ENCODE peak calls at places on chromosomes 3 and 15, in eight cellular contexts. S is left ventricle myocardium inferior; P is ovary; L is neural progenitor cell; B is cardiac muscle cell; E is mesenchymal stem cell; I is upper lobe of right lung; Y is CD4-positive, CD25-positive, alpha-beta regulatory T cell. R is an unnamed sample.

GRCh38 chr3:18062289-18063025 is 320.0 kb upstream of the TBC1D5 start:
- DNase-seq in P (no peak), S (no peak), I (no peak), E (no peak), L (no peak), B (no peak), Y (no peak), R (no peak)

GRCh38 chr15:92810418-92811138 is 89.5 kb upstream of the CHD2 start:
- DNase-seq in S (peak; percentile 83), I (peak; percentile 89), Y (peak; percentile 60), B (peak; percentile 56), E (peak; percentile 58), P (peak; percentile 69), L (peak; percentile 77), R (no peak)

GRCh38 chr3:49930922-49931321 is 1.3 kb upstream of the MON1A start:
- DNase-seq in L (peak; percentile 87), P (no peak), E (no peak), S (no peak), B (peak; percentile 81), Y (no peak), I (no peak), R (no peak)

GRCh38 chr3:31636063-31636462 is 103.3 kb downstream of the STT3B start:
- DNase-seq in S (no peak), P (no peak), L (no peak), Y (no peak), I (no peak), B (no peak), E (no peak), R (no peak)

GRCh38 chr3:101091489-101091888 is 98.3 kb upstream of the ABI3BP start:
- DNase-seq in P (no peak), S (no peak), Y (no peak), I (no peak), B (no peak), L (no peak), E (no peak), R (no peak)

GRCh38 chr15:29140475-29141172 is 129.0 kb downstream of the NSMCE3 start:
- DNase-seq in P (no peak), B (no peak), S (no peak), Y (no peak), L (no peak), E (no peak), I (no peak), R (no peak)

GRCh38 chr3:133995264-133995663 is 34.5 kb downstream of the SLCO2A1 start:
- DNase-seq in B (no peak), P (no peak), Y (no peak), I (no peak), L (no peak), S (no peak), E (no peak), R (no peak)

GRCh38 chr15:55999635-56000034 is 6.2 kb upstream of the NEDD4 start:
- DNase-seq in S (no peak), L (no peak), P (no peak), Y (no peak), E (no peak), I (no peak), B (no peak), R (no peak)

GRCh38 chr3:64975138-64975537 is 287.3 kb upstream of the ADAMTS9 start:
- DNase-seq in P (no peak), I (no peak), S (peak; percentile 58), L (no peak), Y (no peak), B (no peak), E (no peak), R (no peak)

GRCh38 chr3:87448559-87448958 is 172.2 kb upstream of the POU1F1 start:
- DNase-seq in S (no peak), I (no peak), L (no peak), E (no peak), B (no peak), Y (no peak), P (no peak), R (no peak)

GRCh38 chr3:67200618-67201017 is 202.5 kb downstream of the KBTBD8 start:
- DNase-seq in Y (no peak), E (no peak), B (no peak), L (no peak), P (no peak), I (no peak), S (no peak), R (no peak)

GRCh38 chr3:63908081-63908736 is 4.0 kb downstream of the SCAANT1 start:
- DNase-seq in S (no peak), Y (no peak), P (no peak), B (peak; percentile 53), I (no peak), L (peak; percentile 16), E (peak; percentile 65), R (no peak)

GRCh38 chr15:87564666-87565065 is 691.9 kb downstream of the NTRK3 start:
- DNase-seq in Y (no peak), I (no peak), S (no peak), L (peak; percentile 17), B (no peak), E (no peak), P (no peak), R (no peak)

GRCh38 chr3:132721479-132722164 is 587 bp downstream of the NPHP3 start:
- DNase-seq in P (no peak), Y (peak; percentile 65), B (peak; percentile 85), S (peak; percentile 70), I (peak; percentile 88), E (peak; percentile 81), L (peak; percentile 88), R (peak; percentile 54)

GRCh38 chr3:60594025-60594424 is 657.2 kb downstream of the FHIT start:
- DNase-seq in I (peak; percentile 76), B (peak; percentile 31), L (no peak), S (peak; percentile 68), Y (no peak), P (peak; percentile 48), E (peak; percentile 55), R (no peak)

GRCh38 chr15:51622269-51623180 is at the start of gene DMXL2:
- DNase-seq in S (peak; percentile 85), L (peak; percentile 95), P (peak; percentile 80), B (peak; percentile 94), Y (peak; percentile 67), E (peak; percentile 93), I (peak; percentile 95), R (peak; percentile 73)

GRCh38 chr15:51619331-51620033 is 3.1 kb downstream of the DMXL2 start:
- DNase-seq in S (no peak), I (peak; percentile 67), L (no peak), Y (no peak), B (no peak), E (peak; percentile 60), P (no peak), R (no peak)

GRCh38 chr15:51621917-51622268 is 678 bp downstream of the DMXL2 start:
- DNase-seq in P (peak; percentile 25), S (peak; percentile 32), B (peak; percentile 62), L (peak; percentile 67), I (no peak), Y (peak; percentile 31), E (peak; percentile 82), R (peak; percentile 61)

GRCh38 chr15:51621155-51621554 is 1.4 kb downstream of the DMXL2 start:
- DNase-seq in I (no peak), P (no peak), B (no peak), S (no peak), L (no peak), Y (no peak), E (no peak), R (no peak)

DNA sequence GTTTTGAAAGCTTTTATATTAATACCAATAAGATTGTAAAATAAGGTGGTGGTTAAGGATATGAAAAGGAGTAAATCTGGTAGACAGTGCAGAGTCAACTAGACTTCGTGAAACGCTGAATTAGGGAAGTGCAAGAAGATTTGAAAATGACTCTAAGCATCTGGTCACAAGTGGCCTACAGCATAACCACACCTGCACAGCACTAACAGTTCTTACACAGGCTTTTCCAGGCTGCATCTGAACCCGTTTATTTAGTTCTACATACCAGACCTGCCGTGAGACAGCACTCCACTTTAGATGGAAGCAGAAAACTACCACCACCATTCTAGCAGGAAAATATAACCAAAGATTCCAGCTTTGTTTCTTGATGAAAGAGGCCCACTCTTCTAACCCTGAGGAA is 1.9 kb downstream of the DMXL2 start:
- DNase-seq in Y (no peak), L (no peak), S (no peak), I (no peak), P (no peak), E (no peak), B (no peak), R (no peak)
- H3K4me3 ChIP-seq in Y (no peak overlapping the region), L (peak overlapping the region; percentile 96), S (peak overlapping the region; percentile 88), I (peak overlapping the region; percentile 85), P (no peak overlapping the region), E (no peak overlapping the region), B (peak overlapping the region; percentile 66), R (peak overlapping the region; percentile 86)

DNA sequence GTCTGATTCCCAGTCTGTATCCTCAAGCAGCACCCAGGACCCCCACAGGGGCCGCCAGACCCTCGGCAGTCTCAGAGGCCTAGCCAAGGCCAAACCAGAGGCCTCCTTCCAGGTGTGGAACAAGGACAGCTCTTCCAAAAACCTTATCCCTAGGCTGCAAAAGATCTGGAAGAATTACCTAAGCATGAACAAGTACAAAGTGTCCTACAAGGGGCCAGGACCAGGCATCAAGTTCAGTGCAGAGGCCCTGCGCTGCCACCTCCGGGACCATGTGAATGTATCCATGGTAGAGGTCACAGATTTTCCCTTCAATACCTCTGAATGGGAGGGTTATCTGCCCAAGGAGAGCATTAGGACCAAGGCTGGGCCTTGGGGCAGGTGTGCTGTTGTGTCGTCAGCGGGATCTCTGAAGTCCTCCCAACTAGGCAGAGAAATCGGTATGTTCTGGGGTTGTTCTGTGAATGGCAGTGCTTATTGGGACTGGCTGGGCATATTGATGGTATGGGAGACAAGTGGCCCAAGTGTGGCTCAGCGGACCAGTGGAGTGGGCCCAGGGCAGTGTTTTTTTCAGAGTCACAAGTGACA is 96.3 kb downstream of the RPL39L start:
- DNase-seq in B (no peak), P (no peak), S (no peak), E (no peak), L (no peak), Y (no peak), I (no peak), R (no peak)
- H3K27ac ChIP-seq in B (peak overlapping the region; percentile 11), P (no peak overlapping the region), S (no peak overlapping the region), E (no peak overlapping the region), L (no peak overlapping the region), Y (peak overlapping the region; percentile 87), I (no peak overlapping the region), R (peak overlapping the region; percentile 28)

DNA sequence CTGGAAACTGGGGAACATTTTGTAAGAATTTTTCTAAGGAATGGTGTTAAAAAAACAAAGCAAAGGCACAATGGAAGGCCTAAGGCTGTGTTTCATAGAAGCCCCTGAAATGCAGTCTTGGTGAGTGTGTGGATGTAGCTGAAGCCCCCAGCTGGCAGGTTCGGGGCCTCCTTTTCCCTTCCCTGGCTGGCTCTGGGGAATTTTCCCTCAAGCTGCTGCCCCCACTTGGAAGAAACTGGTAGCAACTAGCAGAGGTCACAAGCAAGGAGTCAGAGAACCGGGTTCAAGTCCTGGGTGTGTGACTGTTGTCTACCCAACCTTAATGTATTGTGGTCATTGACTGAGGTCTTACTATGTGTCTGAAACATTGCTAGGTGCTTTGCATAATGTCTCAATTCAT is 85.3 kb upstream of the MYZAP start:
- DNase-seq in B (peak; percentile 49), E (no peak), Y (no peak), L (peak; percentile 50), S (no peak), I (no peak), P (no peak), R (no peak)
- H3K4me3 ChIP-seq in B (no peak overlapping the region), E (no peak overlapping the region), Y (no peak overlapping the region), L (no peak overlapping the region), S (no peak overlapping the region), I (no peak overlapping the region), P (no peak overlapping the region), R (no peak overlapping the region)

DNA sequence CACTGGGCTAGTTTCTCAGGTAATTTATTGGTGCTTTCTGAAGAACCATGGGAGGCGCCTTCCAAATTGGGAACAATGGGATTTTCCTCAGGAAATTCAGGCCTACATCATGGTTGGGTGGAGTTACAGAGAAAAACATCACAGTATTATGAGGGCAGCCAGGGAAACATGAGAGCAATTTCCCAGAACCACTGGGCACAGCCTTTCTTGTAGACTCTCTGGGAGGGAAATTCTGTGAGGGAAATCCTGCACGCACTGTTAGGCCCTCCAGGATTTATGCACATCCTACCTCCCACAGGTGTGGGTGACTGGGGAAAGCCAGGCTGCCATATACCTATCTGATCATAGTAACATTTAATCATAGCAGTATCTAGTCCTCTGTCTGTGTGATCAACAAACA is 13.2 kb downstream of the POPDC2 start:
- DNase-seq in S (no peak), Y (no peak), E (no peak), I (no peak), P (no peak), B (no peak), L (no peak), R (no peak)
- H3K27ac ChIP-seq in S (peak overlapping the region; percentile 94), Y (no peak overlapping the region), E (no peak overlapping the region), I (peak overlapping the region; percentile 84), P (no peak overlapping the region), B (peak overlapping the region; percentile 12), L (no peak overlapping the region), R (no peak overlapping the region)